ENCODE peak calls at places on chromosomes 16 and 17, in six cellular contexts. E is GM10248, A is GM13977, G is cardiac fibroblast, K is HFFc6, C is neural progenitor cell. D is an unnamed sample.

GRCh38 chr16:2490190-2491105 is 15.5 kb downstream of the TBC1D24 start:
- DNase-seq in E (no peak), A (no peak), G (no peak), K (no peak), C (no peak), D (no peak)

GRCh38 chr17:80441133-80441578 is 26.2 kb downstream of the ENDOV start:
- DNase-seq in E (peak; percentile 82), A (peak; percentile 84), G (peak; percentile 33), K (no peak), C (peak; percentile 92), D (peak; percentile 88)

GRCh38 chr17:30191072-30191471 is 44.4 kb downstream of the SLC6A4 start:
- DNase-seq in E (no peak), A (no peak), G (no peak), K (no peak), C (no peak), D (no peak)

GRCh38 chr16:12627394-12627793 is 176.3 kb downstream of the CPPED1 start:
- DNase-seq in E (no peak), A (no peak), G (no peak), K (no peak), C (no peak), D (no peak)

GRCh38 chr17:8294814-8295316 is 335 bp downstream of the SLC25A35 start:
- DNase-seq in E (no peak), A (no peak), G (no peak), K (no peak), C (peak; percentile 25), D (no peak)

GRCh38 chr17:82239401-82239925 is 10.6 kb downstream of the SLC16A3 start:
- DNase-seq in E (no peak), A (no peak), G (peak; percentile 28), K (no peak), C (no peak), D (no peak)

GRCh38 chr17:58088624-58089023 is 5.4 kb downstream of the DYNLL2 start:
- DNase-seq in E (no peak), A (no peak), G (no peak), K (no peak), C (no peak), D (no peak)

GRCh38 chr16:49675417-49675816 is 180.5 kb downstream of the ZNF423 start:
- DNase-seq in E (no peak), A (no peak), G (no peak), K (no peak), C (no peak), D (no peak)

GRCh38 chr16:73019456-73020362 is 28.2 kb downstream of the ZFHX3 start:
- DNase-seq in E (no peak), A (no peak), G (peak; percentile 91), K (peak; percentile 34), C (no peak), D (no peak)

GRCh38 chr17:74981318-74981978 is 6.0 kb upstream of the CDR2L start:
- DNase-seq in E (no peak), A (no peak), G (no peak), K (no peak), C (no peak), D (no peak)

GRCh38 chr16:66902648-66903543 is 15.8 kb downstream of the CDH16 start:
- DNase-seq in E (no peak), A (no peak), G (no peak), K (no peak), C (no peak), D (no peak)

GRCh38 chr17:19533036-19533717 is 477 bp upstream of the SLC47A1 start:
- DNase-seq in E (no peak), A (no peak), G (no peak), K (no peak), C (no peak), D (no peak)

GRCh38 chr17:66302761-66303626 is 581 bp downstream of the PRKCA start:
- DNase-seq in E (peak; percentile 27), A (peak; percentile 22), G (peak; percentile 60), K (peak; percentile 25), C (peak; percentile 72), D (peak; percentile 42)

GRCh38 chr17:9290226-9290613 is 268.9 kb downstream of the NTN1 start:
- DNase-seq in E (no peak), A (no peak), G (no peak), K (no peak), C (no peak), D (no peak)

GRCh38 chr16:64339052-64339770 is 782.7 kb downstream of the CDH11 start:
- DNase-seq in E (no peak), A (no peak), G (peak; percentile 87), K (peak; percentile 91), C (no peak), D (no peak)

GRCh38 chr16:53465606-53466290 is 31.5 kb downstream of the RBL2 start:
- DNase-seq in E (no peak), A (no peak), G (peak; percentile 79), K (peak; percentile 56), C (no peak), D (no peak)

GRCh38 chr17:77526728-77527355 is 386.1 kb downstream of the SEC14L1 start:
- DNase-seq in E (no peak), A (no peak), G (no peak), K (no peak), C (no peak), D (no peak)

GRCh38 chr17:18039535-18040286 is 503 bp downstream of the GID4 start:
- DNase-seq in E (peak; percentile 71), A (peak; percentile 75), G (no peak), K (no peak), C (peak; percentile 78), D (no peak)
- TF ChIP-seq CTCF in E (no peak), A (peak; percentile 16), G (no peak), K (no peak), C (no peak), D (no peak)

DNA sequence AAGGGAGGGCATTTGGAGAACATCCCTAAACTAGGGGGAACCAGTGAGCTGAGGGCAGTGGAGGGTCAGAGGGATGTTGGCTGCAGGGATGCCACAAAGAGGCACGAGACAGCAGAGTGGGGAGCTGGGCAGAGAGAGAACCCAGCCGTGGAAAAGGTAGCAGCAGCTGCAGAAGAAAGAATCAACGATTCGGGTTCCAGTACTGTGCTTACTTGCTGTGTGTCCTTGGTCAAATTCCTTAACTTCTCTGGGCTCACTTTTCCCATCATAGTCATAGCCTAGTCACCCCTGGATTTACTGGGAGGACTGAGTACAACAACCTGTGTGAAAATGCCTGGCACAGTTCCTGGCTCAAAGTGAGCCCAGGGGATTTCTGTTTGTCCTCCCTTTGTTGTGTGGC is 12.8 kb upstream of the MMP2 start:
- DNase-seq in E (no peak), A (no peak), G (no peak), K (no peak), C (no peak), D (no peak)
- TF ChIP-seq CTCF in E (no peak), A (no peak), G (no peak), K (no peak), C (no peak), D (no peak)

DNA sequence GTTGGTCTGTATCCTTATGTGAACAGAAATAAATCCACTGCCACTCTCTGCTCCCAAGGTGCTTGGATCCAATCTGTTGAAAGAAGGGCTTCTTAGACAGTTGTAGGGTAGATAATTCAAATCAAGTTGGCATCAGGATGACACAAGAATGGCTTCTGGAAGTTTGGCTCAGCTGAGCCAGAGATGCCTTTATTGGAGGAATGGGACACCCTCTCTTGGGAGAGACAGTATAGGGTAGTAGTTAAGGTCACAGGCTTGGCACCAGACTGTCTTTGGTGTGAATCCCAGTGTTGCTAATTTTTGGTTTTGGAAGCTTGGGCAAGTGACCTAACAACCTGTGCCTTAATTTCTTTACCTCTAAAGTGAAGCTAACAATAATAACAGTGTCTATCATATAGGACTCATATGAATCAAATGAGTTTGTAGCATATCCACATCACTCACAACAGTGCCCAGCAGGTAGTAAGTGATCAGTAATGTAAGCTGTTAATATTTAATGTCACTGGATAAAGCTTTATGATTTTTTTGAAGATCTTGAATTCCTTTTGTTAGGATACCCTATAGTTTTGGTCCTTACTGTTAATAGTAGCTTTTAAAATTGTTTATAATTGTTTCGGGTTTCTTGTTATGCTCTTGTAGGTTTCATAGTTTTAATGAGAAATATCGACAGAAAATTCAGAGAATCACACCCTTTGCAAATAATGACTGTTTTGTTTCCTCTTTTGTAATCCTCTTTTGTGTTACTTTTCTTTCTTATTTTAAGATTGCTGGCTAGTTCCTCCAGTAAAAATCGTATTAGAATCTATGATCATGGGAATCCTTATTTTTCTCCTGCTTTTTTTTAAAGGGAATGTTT is 19.1 kb downstream of the ZNRF1 start:
- DNase-seq in E (no peak), A (no peak), G (no peak), K (no peak), C (no peak), D (no peak)
- TF ChIP-seq CTCF in E (no peak), A (no peak), G (no peak), K (no peak), C (no peak), D (no peak)

GRCh38 chr17:78561166-78561565 is 16.0 kb downstream of the DNAH17 start:
- DNase-seq in E (no peak), A (no peak), G (no peak), K (no peak), C (no peak), D (no peak)

GRCh38 chr17:78558181-78558850 is 18.9 kb downstream of the DNAH17 start:
- DNase-seq in E (no peak), A (no peak), G (peak; percentile 39), K (peak; percentile 39), C (no peak), D (no peak)

GRCh38 chr17:78559024-78559423 is 18.2 kb downstream of the DNAH17 start:
- DNase-seq in E (no peak), A (no peak), G (no peak), K (no peak), C (no peak), D (no peak)

GRCh38 chr17:78560731-78561130 is 16.5 kb downstream of the DNAH17 start:
- DNase-seq in E (no peak), A (no peak), G (no peak), K (no peak), C (no peak), D (no peak)

DNA sequence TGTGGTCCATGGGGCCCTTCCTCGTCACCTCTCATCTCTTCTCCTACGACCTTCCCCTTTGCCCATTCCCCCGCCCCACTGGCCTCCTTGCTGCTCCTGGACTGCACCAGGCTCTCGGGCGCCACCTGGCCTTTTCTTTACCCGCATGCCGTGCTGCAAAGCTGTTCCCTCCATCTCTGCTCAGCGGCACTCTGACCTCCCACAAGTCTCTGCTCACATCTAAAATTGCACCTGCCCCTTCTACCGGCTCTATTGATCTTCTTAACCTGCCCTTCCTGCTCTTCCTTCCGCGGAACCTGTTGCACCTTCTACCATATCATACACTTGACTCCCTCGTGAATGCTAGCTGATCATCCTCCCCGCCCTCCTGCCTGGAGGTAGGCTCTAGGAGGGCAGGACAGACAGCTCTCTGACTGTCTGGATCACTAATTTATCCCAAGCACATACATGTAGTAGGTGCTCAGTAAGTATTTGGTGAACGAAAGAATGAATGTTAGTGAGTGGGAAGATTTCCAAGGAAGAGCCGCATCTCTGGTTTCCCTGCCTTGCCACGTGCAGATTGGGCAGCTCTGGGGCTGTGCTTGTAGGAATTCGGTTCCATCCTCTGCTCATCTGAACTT is 17.3 kb downstream of the DNAH17 start:
- DNase-seq in E (no peak), A (no peak), G (no peak), K (no peak), C (no peak), D (no peak)
- TF ChIP-seq CTCF in E (no peak), A (no peak), G (no peak), K (no peak), C (peak; percentile 28), D (no peak)

D was measured in neural crest cell.